ENCODE peak calls at places on chromosomes 1 and 21, in ten cellular contexts. F, M, T, H, N, K, X, I, D and O are unnamed samples.

GRCh38 chr1:20265243-20265642 is 25.4 kb upstream of the VWA5B1 start:
- DNase-seq in H (no peak), N (no peak), I (peak; percentile 73), D (no peak), X (no peak), F (no peak), K (no peak), T (no peak), M (peak; percentile 48), O (peak; percentile 28)

GRCh38 chr1:221279146-221279545 is 399.9 kb downstream of the HLX start:
- DNase-seq in I (no peak), M (no peak), D (no peak), T (no peak), K (no peak), F (no peak), H (peak; percentile 32), N (no peak), X (no peak), O (no peak)

GRCh38 chr1:207343675-207344074 is 22.2 kb downstream of the CD55 start:
- DNase-seq in X (no peak), I (no peak), N (no peak), F (no peak), K (no peak), T (no peak), D (no peak), M (no peak), H (no peak), O (no peak)

GRCh38 chr1:151131832-151132675 is 14.4 kb downstream of the SEMA6C start:
- DNase-seq in M (no peak), K (peak; percentile 34), D (no peak), X (no peak), N (no peak), H (no peak), T (peak; percentile 44), F (no peak), I (peak; percentile 52), O (peak; percentile 36)

GRCh38 chr1:5099558-5099957 is 445.1 kb downstream of the AJAP1 start:
- DNase-seq in X (no peak), D (no peak), H (no peak), K (no peak), I (no peak), M (no peak), T (no peak), N (no peak), F (no peak), O (no peak)

GRCh38 chr1:234591131-234591530 is 18.8 kb downstream of the IRF2BP2 start:
- DNase-seq in M (no peak), N (no peak), D (no peak), X (no peak), I (no peak), F (no peak), K (no peak), H (no peak), T (no peak), O (no peak)

GRCh38 chr21:39071623-39072214 is 111.5 kb downstream of the PSMG1 start:
- DNase-seq in N (no peak), T (peak; percentile 82), K (no peak), M (peak; percentile 58), H (peak; percentile 84), F (no peak), I (peak; percentile 75), X (peak; percentile 5), D (no peak), O (no peak)

GRCh38 chr1:8679411-8679800 is 138.0 kb downstream of the RERE start:
- DNase-seq in H (peak; percentile 52), K (no peak), N (no peak), F (no peak), X (no peak), M (peak; percentile 57), T (peak; percentile 84), D (no peak), I (peak; percentile 65), O (no peak)

GRCh38 chr21:14766241-14766640 is 220.1 kb upstream of the SAMSN1 start:
- DNase-seq in T (no peak), N (no peak), K (no peak), X (no peak), M (no peak), I (no peak), F (no peak), D (no peak), H (no peak), O (no peak)

GRCh38 chr1:77797991-77798390 is 18.5 kb downstream of the MIGA1 start:
- DNase-seq in M (no peak), F (no peak), H (no peak), X (no peak), T (no peak), N (no peak), D (no peak), K (no peak), I (peak; percentile 15), O (no peak)

DNA sequence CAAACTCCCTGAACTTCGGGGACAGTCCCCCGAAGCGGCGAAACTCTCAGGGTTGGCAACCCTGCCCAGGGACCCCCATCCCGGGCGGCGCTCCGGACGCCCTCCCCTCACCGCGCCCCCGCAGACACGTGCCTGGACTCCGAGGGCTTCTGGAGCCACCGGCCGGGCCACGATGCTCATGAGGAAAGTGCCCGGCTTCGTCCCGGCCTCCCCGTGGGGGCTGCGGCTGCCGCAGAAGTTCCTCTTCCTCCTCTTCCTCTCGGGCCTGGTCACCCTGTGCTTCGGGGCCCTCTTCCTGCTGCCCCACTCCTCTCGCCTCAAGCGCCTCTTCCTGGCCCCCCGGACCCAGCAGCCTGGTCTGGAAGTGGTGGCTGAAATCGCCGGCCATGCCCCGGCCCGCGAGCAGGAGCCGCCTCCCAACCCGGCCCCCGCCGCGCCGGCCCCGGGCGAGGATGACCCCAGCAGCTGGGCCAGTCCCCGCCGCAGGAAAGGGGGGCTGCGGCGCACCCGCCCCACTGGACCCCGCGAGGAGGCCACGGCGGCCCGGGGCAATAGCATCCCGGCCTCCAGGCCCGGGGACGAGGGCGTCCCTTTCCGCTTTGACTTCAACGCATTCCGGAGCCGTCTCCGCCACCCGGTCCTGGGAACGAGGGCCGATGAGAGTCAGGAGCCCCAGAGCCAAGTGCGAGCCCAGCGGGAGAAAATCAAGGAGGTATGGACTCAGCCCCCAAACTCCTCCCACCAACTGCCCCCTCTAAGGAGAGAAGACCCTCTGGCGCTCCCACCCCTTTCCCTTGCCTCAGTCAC is 1.2 kb downstream of the MAN1C1 start:
- DNase-seq in N (no peak), D (no peak), M (no peak), X (no peak), K (no peak), I (no peak), H (no peak), T (no peak), F (peak; percentile 56), O (peak; percentile 30)
- H3K27me3 ChIP-seq in N (no peaks in the 10 kb centered on the region), D (no peaks in the 10 kb centered on the region), M (peaks cover 23% of the 10 kb centered on the region), X (no peaks in the 10 kb centered on the region), K (peaks cover 4% of the 10 kb centered on the region), I (peaks cover 14% of the 10 kb centered on the region), H (no peaks in the 10 kb centered on the region), T (peaks cover 7% of the 10 kb centered on the region), F (no peaks in the 10 kb centered on the region), O (no peaks in the 10 kb centered on the region)

GRCh38 chr1:32967863-32968571 is 3.4 kb upstream of the RNF19B start:
- DNase-seq in H (peak; percentile 31), I (no peak), T (no peak), M (peak; percentile 14), K (no peak), N (no peak), X (no peak), D (no peak), F (no peak), O (no peak)

GRCh38 chr1:32972814-32973428 is 8.3 kb upstream of the RNF19B start:
- DNase-seq in D (no peak), M (peak; percentile 51), I (peak; percentile 60), K (peak; percentile 70), T (peak; percentile 62), H (peak; percentile 69), F (no peak), N (no peak), X (no peak), O (peak; percentile 87)

GRCh38 chr1:32969556-32969955 is 4.9 kb upstream of the RNF19B start:
- DNase-seq in T (no peak), H (no peak), N (no peak), D (no peak), X (no peak), K (no peak), M (no peak), I (peak; percentile 69), F (no peak), O (no peak)

GRCh38 chr1:32971576-32971975 is 7.0 kb upstream of the RNF19B start:
- DNase-seq in D (no peak), T (peak; percentile 43), I (no peak), F (no peak), M (no peak), N (no peak), K (no peak), H (no peak), X (no peak), O (no peak)

DNA sequence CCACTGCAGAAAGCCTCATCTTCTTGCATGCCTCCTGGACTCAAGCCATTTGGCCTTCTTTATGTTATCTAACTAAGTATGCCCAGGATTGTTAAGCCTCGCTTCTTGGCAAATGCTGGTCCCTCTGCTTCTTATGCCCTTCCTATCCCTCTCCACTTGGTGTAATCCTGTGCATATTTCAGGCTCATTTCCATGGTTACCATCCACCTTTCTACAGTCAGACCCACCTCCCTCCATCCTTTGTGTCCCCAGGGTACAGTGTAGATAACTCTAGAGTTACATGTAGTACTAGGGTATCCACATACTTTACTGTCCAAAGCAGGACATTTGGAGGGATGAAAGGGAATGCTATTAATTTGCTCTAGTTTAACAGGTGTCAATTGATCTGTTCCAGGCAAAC is 6.5 kb upstream of the RNF19B start:
- DNase-seq in H (no peak), I (no peak), K (no peak), M (no peak), D (no peak), T (no peak), F (no peak), X (no peak), N (no peak), O (no peak)
- H3K4me3 ChIP-seq in H (no peak overlapping the region), I (no peak overlapping the region), K (no peak overlapping the region), M (no peak overlapping the region), D (no peak overlapping the region), T (no peak overlapping the region), F (no peak overlapping the region), X (no peak overlapping the region), N (no peak overlapping the region), O (no peak overlapping the region)

DNA sequence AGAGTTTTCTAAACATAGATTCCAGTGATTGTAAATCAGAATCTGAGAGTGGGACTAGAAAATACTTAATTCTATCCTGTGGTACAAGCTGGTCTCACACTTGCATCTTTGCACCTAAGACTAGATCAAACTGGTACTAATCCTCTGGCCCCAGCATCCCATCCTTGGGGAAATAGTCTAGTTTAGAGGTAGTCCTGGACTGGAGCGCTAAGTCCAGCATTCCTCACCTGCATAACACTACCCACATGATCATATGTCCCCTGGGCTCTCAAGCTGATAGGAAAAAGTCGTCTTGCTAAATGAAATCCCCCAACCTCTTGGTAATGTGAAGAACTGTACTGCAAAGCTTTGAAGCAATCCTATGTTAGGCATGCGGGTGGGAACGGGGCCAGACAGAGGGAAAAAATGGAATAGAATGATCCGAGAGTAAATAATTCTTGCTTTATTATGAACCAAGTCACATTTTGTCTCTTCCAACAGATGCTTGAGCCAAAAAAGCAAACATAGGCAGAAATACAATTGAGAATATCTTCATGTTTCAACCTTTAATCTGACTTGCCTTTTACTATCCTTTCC is 4.8 kb downstream of the COX20 start:
- DNase-seq in D (no peak), F (no peak), I (no peak), X (no peak), M (peak; percentile 39), H (peak; percentile 42), N (no peak), T (no peak), K (no peak), O (no peak)
- H3K4me1 ChIP-seq in D (peaks cover 14% of the 10 kb centered on the region), F (peaks cover 34% of the 10 kb centered on the region), I (peaks cover 10% of the 10 kb centered on the region), X (peaks cover 40% of the 10 kb centered on the region), M (peaks cover 8% of the 10 kb centered on the region), H (peaks cover 29% of the 10 kb centered on the region), N (peaks cover 47% of the 10 kb centered on the region), T (peaks cover 2% of the 10 kb centered on the region), K (peaks cover 78% of the 10 kb centered on the region), O (peaks cover 22% of the 10 kb centered on the region)

GRCh38 chr1:202642619-202643291 is 67.5 kb downstream of the SYT2 start:
- DNase-seq in F (no peak), H (peak; percentile 8), N (no peak), X (no peak), M (no peak), D (no peak), T (no peak), K (no peak), I (no peak), O (no peak)
- H3K27me3 ChIP-seq in F (peaks cover 13% of the 10 kb centered on the region), H (peaks cover 73% of the 10 kb centered on the region), N (peaks cover 7% of the 10 kb centered on the region), X (peaks cover 74% of the 10 kb centered on the region), M (peaks cover 49% of the 10 kb centered on the region), D (peaks cover 21% of the 10 kb centered on the region), T (peaks cover 91% of the 10 kb centered on the region), K (peaks cover 97% of the 10 kb centered on the region), I (peaks cover 56% of the 10 kb centered on the region), O (peaks cover 13% of the 10 kb centered on the region)